ENCODE peak calls at places on chromosomes 4 and X, in four cellular contexts. H is neural progenitor cell, N is fibroblast of the aortic adventitia, W is AG09319. P is an unnamed sample.

GRCh38 chr4:167555338-167556022 is 321.2 kb upstream of the SPOCK3 start:
- DNase-seq in H (no peak), N (no peak), W (no peak), P (no peak)

GRCh38 chrX:67545772-67546495 is 2.1 kb downstream of the AR start:
- DNase-seq in H (peak), N (peak), W (no peak), P (no peak)

GRCh38 chr4:162061214-162061613 is 102.6 kb downstream of the FSTL5 start:
- DNase-seq in H (peak), N (no peak), W (no peak), P (no peak)

GRCh38 chrX:34687095-34687494 is 30.0 kb upstream of the TMEM47 start:
- DNase-seq in H (no peak), N (no peak), W (no peak), P (no peak)

GRCh38 chr4:181308476-181309170 is 934.6 kb upstream of the TENM3 start:
- DNase-seq in H (peak), N (no peak), W (no peak), P (no peak)

GRCh38 chr4:6493668-6494304 is 21.4 kb upstream of the PPP2R2C start:
- DNase-seq in H (peak), N (peak), W (no peak), P (no peak)

GRCh38 chrX:132488819-132489255 is at the start of gene MBNL3:
- DNase-seq in H (peak), N (peak), W (no peak), P (no peak)

GRCh38 chrX:25013593-25014365 is 2.0 kb downstream of the ARX start:
- DNase-seq in H (peak), N (no peak), W (no peak), P (no peak)

GRCh38 chr4:76199664-76200211 is 13.9 kb downstream of the SCARB2 start:
- DNase-seq in H (no peak), N (no peak), W (no peak), P (no peak)

GRCh38 chr4:69497081-69497480 is 1.4 kb upstream of the UGT2B4 start:
- DNase-seq in H (no peak), N (peak), W (no peak), P (no peak)

GRCh38 chrX:122272011-122272410 is 912.1 kb upstream of the GRIA3 start:
- DNase-seq in H (no peak), N (no peak), W (no peak), P (no peak)

GRCh38 chr4:185213829-185214228 is 4.4 kb downstream of the SNX25 start:
- DNase-seq in H (no peak), N (no peak), W (no peak), P (no peak)

GRCh38 chrX:39162322-39162721 is 361.1 kb downstream of the MID1IP1 start:
- DNase-seq in H (peak), N (no peak), W (no peak), P (no peak)

GRCh38 chr4:153218961-153219360 is 14.7 kb downstream of the TRIM2 start:
- DNase-seq in H (no peak), N (no peak), W (no peak), P (no peak)

GRCh38 chr4:140893939-140894338 is 137.8 kb upstream of the TBC1D9 start:
- DNase-seq in H (no peak), N (peak), W (peak), P (no peak)

GRCh38 chr4:11635336-11635735 is 206.6 kb upstream of the HS3ST1 start:
- DNase-seq in H (no peak), N (peak), W (no peak), P (no peak)

GRCh38 chr4:109816082-109816442 is 500 bp downstream of the GAR1 start:
- DNase-seq in H (peak), N (no peak), W (no peak), P (no peak)

GRCh38 chrX:128816919-128817318 is 706.4 kb downstream of the SMARCA1 start:
- DNase-seq in H (peak), N (no peak), W (no peak), P (no peak)

GRCh38 chr4:156528216-156528615 is 443.4 kb downstream of the PDGFC start:
- DNase-seq in H (no peak), N (no peak), W (no peak), P (no peak)

GRCh38 chrX:19373034-19373891 is 29.5 kb downstream of the PDHA1 start:
- DNase-seq in H (peak), N (no peak), W (no peak), P (no peak)

GRCh38 chr4:53555111-53555510 is 36.2 kb downstream of the LNX1 start:
- DNase-seq in H (no peak), N (no peak), W (no peak), P (no peak)

GRCh38 chrX:9538544-9539045 is 73.7 kb downstream of the TBL1X start:
- DNase-seq in H (no peak), N (no peak), W (no peak), P (no peak)

GRCh38 chr4:133130171-133130570 is 18.9 kb upstream of the PCDH10 start:
- DNase-seq in H (no peak), N (no peak), W (no peak), P (no peak)

GRCh38 chr4:113784497-113785254 is 23.1 kb upstream of the CAMK2D start:
- DNase-seq in H (no peak), N (peak), W (peak), P (no peak)

GRCh38 chr4:3741217-3742011 is 24.8 kb upstream of the ADRA2C start:
- DNase-seq in H (no peak), N (no peak), W (no peak), P (no peak)

GRCh38 chr4:113537183-113537977 is 224.2 kb downstream of the CAMK2D start:
- DNase-seq in H (no peak), N (peak), W (no peak), P (no peak)

GRCh38 chr4:7209699-7210098 is 17.4 kb downstream of the SORCS2 start:
- DNase-seq in H (no peak), N (peak), W (no peak), P (no peak)

GRCh38 chr4:165563851-165564250 is 185.0 kb downstream of the CPE start:
- DNase-seq in H (no peak), N (peak), W (no peak), P (no peak)

GRCh38 chr4:133969202-133969873 is 232.3 kb downstream of the PABPC4L start:
- DNase-seq in H (no peak), N (peak), W (no peak), P (no peak)

GRCh38 chr4:183966371-183966770 is 61.3 kb downstream of the STOX2 start:
- DNase-seq in H (no peak), N (no peak), W (no peak), P (no peak)

GRCh38 chrX:155113097-155113496 is 41.8 kb downstream of the BRCC3 start:
- DNase-seq in H (no peak), N (no peak), W (no peak), P (no peak)

GRCh38 chrX:26414534-26414933 is 198.6 kb downstream of the MAGEB5 start:
- DNase-seq in H (peak), N (no peak), W (no peak), P (no peak)

GRCh38 chrX:139949703-139950102 is 15.6 kb downstream of the CXorf66 start:
- DNase-seq in H (no peak), N (no peak), W (no peak), P (no peak)

GRCh38 chrX:155637714-155638113 is 25.0 kb upstream of the TMLHE start:
- DNase-seq in H (no peak), N (no peak), W (no peak), P (no peak)

GRCh38 chr4:137300776-137301175 is 231.5 kb downstream of the PCDH18 start:
- DNase-seq in H (no peak), N (peak), W (no peak), P (no peak)

GRCh38 chr4:20195071-20195885 is 56.4 kb upstream of the SLIT2 start:
- DNase-seq in H (no peak), N (peak), W (no peak), P (no peak)

GRCh38 chrX:130186645-130187044 is 14.9 kb downstream of the RAB33A start:
- DNase-seq in H (no peak), N (no peak), W (no peak), P (no peak)

DNA sequence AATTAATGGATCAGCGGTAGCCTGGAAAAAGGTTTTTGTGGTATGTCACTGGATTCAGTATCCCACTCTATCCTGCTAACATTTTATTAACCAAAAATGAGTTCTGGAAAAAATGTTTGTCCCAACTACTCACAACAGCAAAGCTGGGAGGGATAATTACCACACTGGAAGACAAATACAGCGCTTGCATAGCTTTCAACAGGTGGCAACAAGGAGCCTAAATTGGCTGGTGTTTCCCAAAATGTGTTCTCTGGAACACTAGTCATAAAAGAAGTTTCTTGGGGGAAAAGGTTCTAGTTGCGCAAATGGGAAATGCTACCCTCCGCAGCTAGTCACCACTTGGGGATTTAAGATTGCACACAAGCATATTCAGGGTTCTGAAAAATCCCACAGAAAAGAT is 54.6 kb downstream of the BEND2 start:
- DNase-seq in H (no peak), N (no peak), W (no peak), P (no peak)
- TF ChIP-seq CTCF in H (no peak), N (no peak), W (no peak), P (no peak)

DNA sequence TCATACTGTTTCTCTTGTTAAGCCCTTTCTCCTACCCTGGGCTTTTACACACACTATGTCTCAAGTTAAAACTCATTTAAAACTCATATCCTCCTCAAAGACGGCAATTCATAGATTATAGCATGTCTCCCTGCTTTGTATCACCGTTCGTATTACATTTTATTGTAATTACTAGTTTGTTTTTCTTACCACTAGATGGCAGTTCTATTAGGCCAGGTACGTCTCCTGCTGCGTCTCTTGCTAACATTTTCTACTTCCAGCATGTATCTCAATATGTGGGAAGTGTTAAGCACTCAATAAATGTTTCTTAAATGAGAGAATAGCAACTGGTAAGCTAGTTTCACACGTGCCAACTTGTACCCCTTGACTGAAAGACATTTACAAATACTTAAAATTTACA is 450.3 kb upstream of the PCDH7 start:
- DNase-seq in H (no peak), N (no peak), W (no peak), P (no peak)
- TF ChIP-seq CTCF in H (peak), N (peak), W (no peak), P (no peak)

GRCh38 chr4:79042079-79042674 is 102.9 kb upstream of the PAQR3 start:
- DNase-seq in H (peak), N (peak), W (no peak), P (no peak)
- TF ChIP-seq CTCF in H (peak), N (peak), W (peak), P (no peak)

DNA sequence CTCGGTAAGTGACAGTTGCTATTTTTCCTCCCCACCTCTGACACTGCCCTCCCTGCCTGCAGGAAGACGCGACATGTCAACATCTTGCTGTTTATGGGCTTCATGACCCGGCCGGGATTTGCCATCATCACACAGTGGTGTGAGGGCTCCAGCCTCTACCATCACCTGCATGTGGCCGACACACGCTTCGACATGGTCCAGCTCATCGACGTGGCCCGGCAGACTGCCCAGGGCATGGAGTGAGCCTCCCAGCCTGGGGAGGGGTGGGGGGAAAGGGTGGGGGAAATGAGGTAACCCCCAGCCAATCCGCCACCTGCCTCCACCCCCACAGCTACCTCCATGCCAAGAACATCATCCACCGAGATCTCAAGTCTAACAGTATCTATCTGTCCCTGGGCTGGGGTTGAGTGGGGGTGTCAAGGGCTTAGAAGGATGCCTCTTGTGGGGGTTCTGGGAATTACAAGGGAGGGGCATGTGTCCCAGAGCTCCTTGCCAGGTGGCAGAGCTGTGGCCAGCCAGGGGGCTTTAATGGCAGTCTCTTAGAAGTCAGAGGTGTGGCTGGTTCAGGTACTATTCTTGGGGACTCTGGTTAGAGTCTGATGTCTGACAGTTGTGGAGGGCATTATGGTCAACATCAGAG is 7.8 kb downstream of the ARAF start:
- DNase-seq in H (peak), N (no peak), W (no peak), P (no peak)
- TF ChIP-seq CTCF in H (peak), N (peak), W (peak), P (no peak)

DNA sequence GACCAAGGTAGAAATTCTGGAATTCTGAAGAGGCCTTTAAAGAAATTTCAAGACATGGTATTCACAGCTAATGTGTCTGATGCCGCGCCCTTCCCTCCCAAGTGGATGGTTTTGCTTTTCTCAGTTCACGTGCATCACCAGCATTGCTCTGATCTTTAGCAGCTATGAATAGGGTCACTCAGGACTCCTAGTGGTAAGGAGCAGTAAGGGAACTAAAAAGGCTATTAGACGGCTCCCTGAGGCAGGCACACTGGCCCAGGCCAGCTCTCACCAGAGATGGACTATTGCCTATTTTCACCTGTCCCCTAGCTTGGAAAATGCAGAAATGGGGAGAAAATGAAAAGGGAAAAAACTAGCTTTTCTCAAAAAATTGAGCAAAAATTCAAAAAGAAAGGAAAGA is 447.5 kb upstream of the RASGEF1B start:
- DNase-seq in H (peak), N (peak), W (no peak), P (no peak)
- TF ChIP-seq CTCF in H (peak), N (peak), W (peak), P (no peak)

DNA sequence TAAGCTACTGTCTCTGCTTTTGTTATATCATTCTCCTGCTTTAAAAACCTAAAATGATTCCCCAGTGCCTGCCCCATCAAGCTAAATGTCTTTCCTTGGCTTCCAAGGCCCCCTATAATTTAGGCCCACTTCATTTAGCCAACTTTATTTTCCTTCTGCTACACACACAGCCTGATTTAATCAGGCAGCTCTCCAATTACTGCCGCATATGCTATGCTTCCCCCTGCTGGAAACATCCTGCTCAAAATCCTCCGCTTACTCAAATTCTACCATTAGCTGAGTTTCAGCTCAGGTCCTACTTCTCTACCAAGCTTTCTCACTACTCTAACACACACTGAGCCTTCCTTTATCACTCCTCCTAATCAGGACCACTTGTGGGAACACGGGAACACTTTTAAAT is 17.0 kb downstream of the LAMP2 start:
- DNase-seq in H (peak), N (peak), W (no peak), P (no peak)
- TF ChIP-seq CTCF in H (peak), N (peak), W (peak), P (no peak)

DNA sequence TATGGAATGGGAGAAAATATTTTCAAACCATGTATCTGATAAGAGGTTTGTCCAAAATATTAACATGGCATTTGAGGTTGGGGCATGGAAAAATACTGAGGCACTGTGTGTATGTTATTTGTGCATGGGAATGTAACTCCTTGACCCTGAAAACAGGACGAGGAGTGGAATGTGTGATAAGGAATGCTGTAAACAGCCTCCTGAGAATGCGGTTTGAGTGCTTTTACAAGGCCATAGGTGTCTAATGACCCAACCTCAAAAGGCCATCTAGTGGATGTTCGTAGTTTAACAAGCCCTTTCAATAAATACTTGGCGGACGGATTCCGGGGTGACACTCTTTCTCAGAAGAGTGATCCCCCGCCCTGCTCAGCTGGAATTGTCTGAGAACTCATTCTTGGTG is 162.9 kb upstream of the USP9X start:
- DNase-seq in H (peak), N (peak), W (no peak), P (no peak)
- TF ChIP-seq CTCF in H (peak), N (peak), W (peak), P (no peak)

P was measured in omental fat pad.